ENCODE peak calls at places on chromosomes 2 and 18, in seven cellular contexts. J, R, L, U, Q, E and Z are unnamed samples.

GRCh38 chr18:68779169-68779568 is 18.7 kb upstream of the CCDC102B start:
- DNase-seq in R (no peak), L (no peak), Q (no peak), J (no peak), E (no peak), U (no peak), Z (no peak)

GRCh38 chr2:183868707-183869106 is 729.6 kb upstream of the ZNF804A start:
- DNase-seq in U (no peak), L (no peak), E (no peak), Q (no peak), R (no peak), J (no peak), Z (no peak)

GRCh38 chr18:48949051-48949605 is 1.6 kb downstream of the SMAD7 start:
- DNase-seq in J (peak; percentile 69), R (no peak), U (peak; percentile 76), E (peak; percentile 47), L (no peak), Q (no peak), Z (no peak)

GRCh38 chr2:57515366-57515765 is 531.2 kb upstream of the VRK2 start:
- DNase-seq in Q (no peak), E (no peak), R (no peak), L (no peak), J (no peak), U (no peak), Z (no peak)

GRCh38 chr2:29949042-29949441 is 27.7 kb upstream of the ALK start:
- DNase-seq in E (no peak), Q (no peak), R (no peak), L (no peak), J (no peak), U (no peak), Z (no peak)

GRCh38 chr2:202510911-202511310 is 123.9 kb upstream of the FAM117B start:
- DNase-seq in U (no peak), L (no peak), E (no peak), J (no peak), Q (no peak), R (no peak), Z (no peak)

GRCh38 chr2:227864161-227864756 is 7.2 kb upstream of the DAW1 start:
- DNase-seq in Q (no peak), U (no peak), R (no peak), E (no peak), L (no peak), J (no peak), Z (no peak)

GRCh38 chr2:211766689-211767088 is 771.9 kb downstream of the ERBB4 start:
- DNase-seq in R (no peak), E (no peak), U (no peak), Q (peak; percentile 65), J (peak; percentile 71), L (peak; percentile 69), Z (no peak)

GRCh38 chr2:1990724-1991123 is 246.4 kb upstream of the PXDN start:
- DNase-seq in U (peak; percentile 72), Q (no peak), J (no peak), R (no peak), L (no peak), E (no peak), Z (no peak)

GRCh38 chr2:234290671-234291070 is 206.2 kb downstream of the ARL4C start:
- DNase-seq in U (peak; percentile 72), J (peak; percentile 41), E (no peak), Q (no peak), L (peak; percentile 22), R (no peak), Z (no peak)

GRCh38 chr2:96927420-96928171 is 57.7 kb upstream of the SEMA4C start:
- DNase-seq in R (no peak), J (peak; percentile 56), U (peak; percentile 64), Q (peak; percentile 90), L (no peak), E (no peak), Z (no peak)

GRCh38 chr2:159606287-159606686 is 10.1 kb downstream of the BAZ2B start:
- DNase-seq in Q (no peak), U (no peak), J (no peak), E (no peak), R (no peak), L (no peak), Z (no peak)

GRCh38 chr18:79361766-79362522 is 33.8 kb upstream of the NFATC1 start:
- DNase-seq in E (no peak), Q (no peak), U (peak; percentile 47), L (no peak), J (no peak), R (no peak), Z (no peak)

GRCh38 chr2:239955086-239955988 is 69.8 kb downstream of the NDUFA10 start:
- DNase-seq in L (no peak), J (no peak), E (no peak), U (no peak), R (no peak), Q (no peak), Z (no peak)

GRCh38 chr2:9552491-9553178 is 3.0 kb downstream of the ADAM17 start:
- DNase-seq in U (no peak), Q (no peak), E (no peak), J (no peak), R (no peak), L (no peak), Z (no peak)

GRCh38 chr2:220687231-220687843 is 884.8 kb downstream of the EPHA4 start:
- DNase-seq in U (peak; percentile 65), L (peak; percentile 60), J (peak; percentile 69), R (no peak), Q (peak; percentile 61), E (peak; percentile 72), Z (no peak)

GRCh38 chr18:45059695-45060094 is 379.0 kb downstream of the SETBP1 start:
- DNase-seq in Q (no peak), E (no peak), L (no peak), R (no peak), U (no peak), J (no peak), Z (no peak)

GRCh38 chr2:227856697-227857096 is 14.7 kb upstream of the DAW1 start:
- DNase-seq in J (no peak), U (no peak), E (no peak), L (no peak), Q (no peak), R (no peak), Z (no peak)

GRCh38 chr2:120760446-120761135 is 24.9 kb downstream of the GLI2 start:
- DNase-seq in J (no peak), Q (no peak), U (peak; percentile 68), E (no peak), R (no peak), L (no peak), Z (no peak)

GRCh38 chr2:155310589-155310988 is 612.1 kb downstream of the KCNJ3 start:
- DNase-seq in R (no peak), J (no peak), L (peak; percentile 52), E (peak; percentile 32), U (no peak), Q (no peak), Z (no peak)

GRCh38 chr2:32810909-32811495 is 135.8 kb upstream of the LTBP1 start:
- DNase-seq in Q (no peak), R (no peak), E (no peak), L (no peak), U (no peak), J (no peak), Z (no peak)

GRCh38 chr2:227125506-227125905 is 38.5 kb downstream of the COL4A4 start:
- DNase-seq in U (no peak), E (peak; percentile 63), Q (no peak), R (no peak), L (peak; percentile 64), J (no peak), Z (no peak)

GRCh38 chr2:12433641-12433990 is 283.1 kb upstream of the TRIB2 start:
- DNase-seq in J (peak; percentile 31), R (no peak), L (peak; percentile 23), U (no peak), E (no peak), Q (no peak), Z (no peak)

GRCh38 chr18:69755856-69756496 is 191.7 kb downstream of the CD226 start:
- DNase-seq in R (no peak), L (no peak), Q (no peak), E (no peak), U (no peak), J (no peak), Z (no peak)

GRCh38 chr2:108938069-108938710 is 50.8 kb downstream of the EDAR start:
- DNase-seq in R (no peak), J (no peak), Q (no peak), U (no peak), L (no peak), E (no peak), Z (no peak)

DNA sequence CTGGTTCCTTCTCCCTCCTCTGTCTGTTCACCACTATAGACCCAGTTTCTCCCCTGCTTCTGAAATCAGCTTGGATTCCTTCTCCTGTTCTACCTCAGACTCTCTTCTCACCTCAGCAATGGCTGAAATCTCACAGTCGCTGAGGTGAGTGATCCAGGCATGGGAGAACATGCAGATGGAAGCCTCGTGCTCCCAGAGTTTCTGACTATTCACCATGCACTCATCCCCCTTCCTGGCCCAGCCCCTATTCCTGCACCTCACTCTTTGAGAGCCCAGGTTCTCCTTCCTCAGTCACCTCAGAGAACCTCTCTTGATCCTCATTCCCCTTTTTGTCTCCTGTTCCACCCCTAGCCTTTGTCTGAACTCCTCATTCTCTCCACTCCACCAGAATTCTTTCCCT is 78.5 kb downstream of the SPTBN1 start:
- DNase-seq in Q (no peak), U (no peak), J (no peak), L (no peak), E (no peak), R (no peak), Z (no peak)
- H3K4me1 ChIP-seq in Q (no peaks in the 10 kb centered on the region), U (peaks cover 4% of the 10 kb centered on the region), J (peaks cover 17% of the 10 kb centered on the region), L (no peaks in the 10 kb centered on the region), E (no peaks in the 10 kb centered on the region), R (no peaks in the 10 kb centered on the region), Z (peaks cover 45% of the 10 kb centered on the region)

GRCh38 chr2:201407265-201407664 is 44.0 kb downstream of the TRAK2 start:
- DNase-seq in Q (no peak), U (no peak), J (no peak), R (no peak), E (no peak), L (no peak), Z (no peak)
- H3K4me1 ChIP-seq in Q (no peaks in the 10 kb centered on the region), U (peaks cover 2% of the 10 kb centered on the region), J (peaks cover 23% of the 10 kb centered on the region), R (peaks cover 5% of the 10 kb centered on the region), E (peaks cover 12% of the 10 kb centered on the region), L (no peaks in the 10 kb centered on the region), Z (peaks cover 38% of the 10 kb centered on the region)

GRCh38 chr18:10852610-10853303 is 296.6 kb downstream of the PIEZO2 start:
- DNase-seq in Q (no peak), R (no peak), J (no peak), E (no peak), U (no peak), L (no peak), Z (no peak)
- H3K4me1 ChIP-seq in Q (no peaks in the 10 kb centered on the region), R (no peaks in the 10 kb centered on the region), J (no peaks in the 10 kb centered on the region), E (no peaks in the 10 kb centered on the region), U (no peaks in the 10 kb centered on the region), L (peaks cover 2% of the 10 kb centered on the region), Z (no peaks in the 10 kb centered on the region)

GRCh38 chr18:47035156-47035671 is at the start of gene ELOA2:
- DNase-seq in L (no peak), J (no peak), Q (no peak), R (no peak), E (peak; percentile 6), U (no peak), Z (no peak)

GRCh38 chr18:47032945-47033344 is 2.5 kb downstream of the ELOA2 start:
- DNase-seq in L (no peak), J (no peak), U (no peak), E (no peak), R (no peak), Q (no peak), Z (no peak)

GRCh38 chr18:47036927-47037605 is 1.6 kb upstream of the ELOA2 start:
- DNase-seq in Q (no peak), J (no peak), L (no peak), U (no peak), E (no peak), R (no peak), Z (no peak)

GRCh38 chr18:47040982-47041381 is 5.6 kb upstream of the ELOA2 start:
- DNase-seq in J (no peak), U (no peak), Q (no peak), E (no peak), R (no peak), L (no peak), Z (no peak)

GRCh38 chr18:47036298-47036874 is 965 bp upstream of the ELOA2 start:
- DNase-seq in R (no peak), Q (no peak), U (no peak), J (no peak), L (peak; percentile 56), E (peak; percentile 39), Z (no peak)
- H3K4me1 ChIP-seq in R (no peaks in the 10 kb centered on the region), Q (no peaks in the 10 kb centered on the region), U (no peaks in the 10 kb centered on the region), J (no peaks in the 10 kb centered on the region), L (no peaks in the 10 kb centered on the region), E (no peaks in the 10 kb centered on the region), Z (no peaks in the 10 kb centered on the region)